ENCODE peak calls at places on chromosomes 3 and 15, in eight cellular contexts. H is uterus; N is caudate nucleus; V is NB4; O is fibroblast of pulmonary artery; S is substantia nigra; F is stimulated activated naive CD8-positive, alpha-beta T cell treated with anti-CD3 and anti-CD28 coated beads, Interleukin-15, amount 100 ng/mL, for 72 hours; K is AG10803. M is an unnamed sample.

GRCh38 chr15:78604420-78604819 is 16.4 kb downstream of the CHRNA3 start:
- DNase-seq in H (no peak), N (no peak), V (no peak), O (no peak), S (no peak), F (no peak), K (no peak), M (no peak)

GRCh38 chr15:25185791-25186190 is 231.0 kb downstream of the SNRPN start:
- DNase-seq in H (no peak), N (no peak), V (no peak), O (no peak), S (no peak), F (no peak), K (no peak), M (no peak)

GRCh38 chr15:70516408-70517193 is 246.8 kb downstream of the UACA start:
- DNase-seq in H (no peak), N (no peak), V (no peak), O (no peak), S (no peak), F (no peak), K (no peak), M (no peak)

GRCh38 chr15:75171408-75171807 is 30.3 kb upstream of the C15orf39 start:
- DNase-seq in H (no peak), N (no peak), V (peak; percentile 93), O (peak; percentile 59), S (no peak), F (peak; percentile 22), K (peak; percentile 80), M (no peak)

GRCh38 chr3:48347500-48347899 is 14.0 kb upstream of the SPINK8 start:
- DNase-seq in H (no peak), N (no peak), V (no peak), O (no peak), S (no peak), F (no peak), K (no peak), M (no peak)

GRCh38 chr3:90033242-90033641 is 925.8 kb downstream of the EPHA3 start:
- DNase-seq in H (no peak), N (no peak), V (no peak), O (no peak), S (no peak), F (no peak), K (no peak), M (no peak)

GRCh38 chr3:39327746-39328349 is 1.7 kb upstream of the CCR8 start:
- DNase-seq in H (no peak), N (no peak), V (no peak), O (no peak), S (no peak), F (no peak), K (no peak), M (no peak)

GRCh38 chr15:63157891-63158431 is 684 bp upstream of the RPS27L start:
- DNase-seq in H (peak; percentile 70), N (peak; percentile 6), V (peak; percentile 69), O (peak; percentile 85), S (no peak), F (peak; percentile 23), K (peak; percentile 83), M (no peak)

GRCh38 chr15:42846647-42847046 is 73.9 kb downstream of the TTBK2 start:
- DNase-seq in H (no peak), N (no peak), V (no peak), O (no peak), S (no peak), F (no peak), K (no peak), M (no peak)

GRCh38 chr3:10353661-10354372 is 32.9 kb upstream of the SEC13 start:
- DNase-seq in H (no peak), N (no peak), V (no peak), O (no peak), S (no peak), F (no peak), K (no peak), M (no peak)

GRCh38 chr3:135368316-135368715 is 573.3 kb downstream of the EPHB1 start:
- DNase-seq in H (no peak), N (no peak), V (no peak), O (no peak), S (no peak), F (no peak), K (no peak), M (no peak)

GRCh38 chr3:32340039-32340438 is 51.6 kb upstream of the CMTM7 start:
- DNase-seq in H (no peak), N (no peak), V (peak; percentile 61), O (peak; percentile 70), S (no peak), F (peak; percentile 20), K (peak; percentile 7), M (peak; percentile 7)

GRCh38 chr3:136075218-136075808 is 109.8 kb downstream of the PPP2R3A start:
- DNase-seq in H (peak; percentile 75), N (peak; percentile 54), V (peak; percentile 85), O (peak; percentile 91), S (no peak), F (peak; percentile 54), K (peak; percentile 80), M (peak; percentile 86)

GRCh38 chr15:66714543-66714981 is 12.5 kb downstream of the SMAD6 start:
- DNase-seq in H (no peak), N (no peak), V (peak; percentile 41), O (peak; percentile 58), S (no peak), F (no peak), K (peak; percentile 65), M (no peak)

GRCh38 chr15:42507514-42507913 is 12.1 kb downstream of the SNAP23 start:
- DNase-seq in H (no peak), N (no peak), V (no peak), O (no peak), S (no peak), F (no peak), K (no peak), M (no peak)

GRCh38 chr3:105369501-105370371 is 3.0 kb downstream of the ALCAM start:
- DNase-seq in H (peak; percentile 64), N (peak; percentile 63), V (peak; percentile 77), O (peak; percentile 84), S (peak; percentile 58), F (peak; percentile 66), K (peak; percentile 73), M (peak; percentile 80)

GRCh38 chr15:35956066-35956465 is 410.1 kb upstream of the DPH6 start:
- DNase-seq in H (no peak), N (no peak), V (no peak), O (no peak), S (no peak), F (no peak), K (no peak), M (no peak)

GRCh38 chr3:127121221-127121647 is 71.7 kb upstream of the PRR23E start:
- DNase-seq in H (no peak), N (no peak), V (no peak), O (no peak), S (no peak), F (no peak), K (no peak), M (no peak)

GRCh38 chr15:64635486-64635815 is 139.9 kb downstream of the RBPMS2 start:
- DNase-seq in H (peak; percentile 68), N (no peak), V (peak; percentile 28), O (peak; percentile 89), S (no peak), F (no peak), K (peak; percentile 68), M (peak; percentile 20)

GRCh38 chr3:45088543-45088942 is 57.6 kb downstream of the CDCP1 start:
- DNase-seq in H (no peak), N (peak; percentile 38), V (no peak), O (no peak), S (no peak), F (no peak), K (no peak), M (no peak)

GRCh38 chr3:126957776-126958637 is 24.9 kb upstream of the PLXNA1 start:
- DNase-seq in H (no peak), N (no peak), V (no peak), O (no peak), S (no peak), F (no peak), K (no peak), M (no peak)

GRCh38 chr3:122987726-122988319 is 39.7 kb downstream of the SEMA5B start:
- DNase-seq in H (no peak), N (no peak), V (no peak), O (no peak), S (no peak), F (no peak), K (no peak), M (peak; percentile 54)

GRCh38 chr3:190883973-190884832 is 21.7 kb upstream of the GMNC start:
- DNase-seq in H (peak; percentile 31), N (peak; percentile 36), V (peak; percentile 59), O (peak; percentile 77), S (no peak), F (no peak), K (peak; percentile 61), M (no peak)

GRCh38 chr3:66751842-66752241 is 246.3 kb upstream of the KBTBD8 start:
- DNase-seq in H (no peak), N (no peak), V (no peak), O (no peak), S (no peak), F (no peak), K (no peak), M (no peak)

GRCh38 chr3:157572559-157573270 is 69.5 kb upstream of the VEPH1 start:
- DNase-seq in H (no peak), N (no peak), V (peak; percentile 58), O (peak; percentile 81), S (no peak), F (peak; percentile 17), K (peak; percentile 49), M (no peak)

GRCh38 chr15:73024161-73024560 is 28.1 kb upstream of the NEO1 start:
- DNase-seq in H (no peak), N (no peak), V (no peak), O (no peak), S (no peak), F (no peak), K (no peak), M (no peak)

GRCh38 chr3:152291238-152291637 is 22.5 kb downstream of the MBNL1 start:
- DNase-seq in H (no peak), N (no peak), V (no peak), O (no peak), S (no peak), F (no peak), K (no peak), M (no peak)

GRCh38 chr3:123258359-123258758 is 56.6 kb downstream of the SEC22A start:
- DNase-seq in H (no peak), N (no peak), V (no peak), O (no peak), S (no peak), F (no peak), K (peak; percentile 13), M (no peak)

GRCh38 chr3:182568206-182568605 is 225.1 kb upstream of the ATP11B start:
- DNase-seq in H (no peak), N (no peak), V (no peak), O (no peak), S (no peak), F (no peak), K (no peak), M (no peak)

GRCh38 chr15:31345606-31346366 is 19.2 kb downstream of the KLF13 start:
- DNase-seq in H (no peak), N (no peak), V (no peak), O (no peak), S (no peak), F (no peak), K (no peak), M (no peak)

GRCh38 chr15:69141286-69141701 is 19.1 kb upstream of the GLCE start:
- DNase-seq in H (no peak), N (no peak), V (no peak), O (no peak), S (no peak), F (no peak), K (no peak), M (peak; percentile 44)

GRCh38 chr15:55407631-55407948 is 569 bp downstream of the CCPG1 start:
- DNase-seq in H (no peak), N (no peak), V (no peak), O (peak; percentile 32), S (no peak), F (no peak), K (no peak), M (no peak)

GRCh38 chr3:48415251-48415953 is 14.5 kb downstream of the PLXNB1 start:
- DNase-seq in H (no peak), N (no peak), V (no peak), O (no peak), S (no peak), F (no peak), K (no peak), M (no peak)